ENCODE peak calls at places on chromosomes 7 and 10, in six cellular contexts. Z is spleen, L is K562, S is suprapubic skin, M is adrenal gland, I is heart left ventricle. U is an unnamed sample.

GRCh38 chr10:118970770-118971169 is 58.7 kb upstream of the NANOS1 start:
- DNase-seq in S (no peak), Z (no peak), I (no peak), L (no peak), M (no peak), U (no peak)

GRCh38 chr7:153188630-153189029 is 429.1 kb downstream of the ACTR3B start:
- DNase-seq in M (no peak), Z (no peak), S (no peak), I (no peak), L (no peak), U (no peak)

GRCh38 chr7:137146012-137146455 is 197.5 kb downstream of the PTN start:
- DNase-seq in S (no peak), L (no peak), Z (no peak), M (no peak), I (no peak), U (no peak)

GRCh38 chr10:70674560-70675495 is 2.5 kb downstream of the ADAMTS14 start:
- DNase-seq in I (no peak), Z (no peak), M (no peak), S (no peak), L (no peak), U (no peak)

GRCh38 chr7:6149996-6150395 is 118.8 kb downstream of the ANKRD61 start:
- DNase-seq in M (no peak), I (no peak), S (no peak), Z (no peak), L (no peak), U (no peak)

GRCh38 chr10:114045071-114045737 is 1.5 kb downstream of the ADRB1 start:
- DNase-seq in L (no peak), S (no peak), I (no peak), M (no peak), Z (peak; percentile 89), U (no peak)

GRCh38 chr10:97585439-97585811 is 1.2 kb downstream of the HOGA1 start:
- DNase-seq in S (no peak), Z (peak; percentile 1), M (no peak), I (no peak), L (no peak), U (no peak)

GRCh38 chr7:73437091-73437490 is 3.5 kb downstream of the FZD9 start:
- DNase-seq in I (no peak), S (no peak), L (no peak), M (no peak), Z (no peak), U (no peak)

GRCh38 chr10:89279449-89279869 is 22.4 kb upstream of the IFIT2 start:
- DNase-seq in Z (no peak), L (no peak), I (peak; percentile 50), S (no peak), M (no peak), U (no peak)

GRCh38 chr10:74231375-74231774 is 80.4 kb downstream of the ADK start:
- DNase-seq in L (peak; percentile 49), M (peak; percentile 74), Z (no peak), I (no peak), S (no peak), U (no peak)

GRCh38 chr10:126101744-126102143 is 205.4 kb downstream of the FANK1 start:
- DNase-seq in I (no peak), S (no peak), Z (no peak), M (no peak), L (no peak), U (no peak)

GRCh38 chr7:103797647-103798307 is 191.7 kb downstream of the RELN start:
- DNase-seq in S (no peak), M (no peak), Z (no peak), I (no peak), L (no peak), U (no peak)

GRCh38 chr7:70456729-70457128 is 675.2 kb upstream of the GALNT17 start:
- DNase-seq in M (no peak), S (no peak), I (no peak), L (no peak), Z (peak; percentile 81), U (no peak)

GRCh38 chr7:33054261-33054964 is 8.2 kb downstream of the NT5C3A start:
- DNase-seq in L (no peak), I (no peak), S (no peak), M (no peak), Z (no peak), U (no peak)

GRCh38 chr10:60565492-60565891 is 175.8 kb upstream of the ANK3 start:
- DNase-seq in Z (no peak), M (no peak), S (no peak), L (no peak), I (no peak), U (no peak)

GRCh38 chr10:124665980-124666379 is 78.2 kb downstream of the FAM53B start:
- DNase-seq in Z (no peak), S (no peak), L (no peak), M (peak; percentile 63), I (no peak), U (no peak)

GRCh38 chr10:86389441-86390193 is 23.0 kb upstream of the GRID1 start:
- DNase-seq in S (no peak), Z (no peak), I (no peak), M (peak; percentile 46), L (peak; percentile 21), U (no peak)

GRCh38 chr7:117654780-117655179 is 175.0 kb downstream of the CFTR start:
- DNase-seq in Z (no peak), S (no peak), L (no peak), M (no peak), I (no peak), U (no peak)

GRCh38 chr10:25678666-25679065 is 255.4 kb upstream of the MYO3A start:
- DNase-seq in M (no peak), I (no peak), S (no peak), L (no peak), Z (no peak), U (no peak)

GRCh38 chr7:81470084-81470723 is 299.6 kb downstream of the HGF start:
- DNase-seq in I (peak; percentile 63), S (no peak), Z (no peak), L (peak; percentile 54), M (peak; percentile 69), U (peak; percentile 63)

GRCh38 chr10:123784216-123784615 is 107.4 kb downstream of the CPXM2 start:
- DNase-seq in I (no peak), L (no peak), S (no peak), M (no peak), Z (no peak), U (no peak)

GRCh38 chr7:91940572-91941341 is at the start of gene AKAP9:
- DNase-seq in Z (peak; percentile 99), L (peak; percentile 95), I (peak; percentile 90), M (peak; percentile 93), S (peak; percentile 93), U (peak; percentile 91)

GRCh38 chr7:49822862-49823261 is 49.4 kb downstream of the VWC2 start:
- DNase-seq in Z (no peak), L (no peak), S (no peak), I (no peak), M (no peak), U (no peak)

GRCh38 chr10:121235692-121236091 is 362.6 kb downstream of the FGFR2 start:
- DNase-seq in Z (no peak), S (no peak), M (no peak), I (no peak), L (no peak), U (no peak)

GRCh38 chr10:121236621-121237020 is 361.6 kb downstream of the FGFR2 start:
- DNase-seq in Z (no peak), I (no peak), M (no peak), S (no peak), L (no peak), U (no peak)

GRCh38 chr10:121232494-121232893 is 365.8 kb downstream of the FGFR2 start:
- DNase-seq in Z (no peak), L (no peak), S (no peak), M (no peak), I (no peak), U (no peak)

DNA sequence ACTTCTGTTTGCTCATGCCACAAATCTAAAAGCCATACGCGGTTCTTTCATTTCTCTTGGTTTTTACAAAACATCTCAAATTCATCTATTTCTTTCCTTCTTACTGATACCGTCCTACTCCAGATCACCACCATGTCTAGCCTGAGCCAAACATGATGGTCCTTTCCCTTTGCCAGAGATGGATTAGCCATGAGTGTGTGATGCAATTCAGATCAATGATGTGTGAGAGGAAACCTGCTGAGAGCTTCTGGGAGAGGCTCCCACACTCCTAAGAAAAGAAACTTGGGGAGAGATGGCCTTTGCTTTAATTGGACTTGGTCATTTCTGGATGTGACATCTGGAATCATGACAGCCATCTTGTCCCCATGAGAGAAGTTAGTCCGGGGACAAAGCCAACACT is 367.2 kb downstream of the FGFR2 start:
- DNase-seq in L (no peak), I (no peak), M (no peak), S (no peak), Z (no peak), U (no peak)
- TF ChIP-seq POLR2A in L (no peak), I (no peak), M (no peak), S (no peak), Z (no peak), U (no peak)

GRCh38 chr7:36486336-36486735 is 96.7 kb downstream of the ANLN start:
- DNase-seq in L (no peak), I (no peak), Z (no peak), M (no peak), S (no peak), U (no peak)
- H3K27ac ChIP-seq in L (no peak overlapping the region), I (no peak overlapping the region), Z (no peak overlapping the region), M (no peak overlapping the region), S (no peak overlapping the region), U (no peak overlapping the region)

GRCh38 chr7:105011771-105012502 is 2.1 kb upstream of the KMT2E start:
- DNase-seq in S (no peak), Z (no peak), L (peak; percentile 61), M (peak; percentile 45), I (peak; percentile 27), U (no peak)
- TF ChIP-seq POLR2A in S (no peak), Z (peak; percentile 22), L (no peak), M (no peak), I (no peak), U (no peak)

GRCh38 chr7:101924171-101924570 is 106.7 kb downstream of the CUX1 start:
- DNase-seq in M (peak; percentile 78), S (no peak), L (peak; percentile 40), I (peak; percentile 50), Z (peak; percentile 17), U (no peak)

GRCh38 chr7:101919363-101920115 is 102.1 kb downstream of the CUX1 start:
- DNase-seq in L (no peak), M (no peak), S (no peak), I (no peak), Z (peak; percentile 33), U (no peak)

GRCh38 chr7:101921061-101921460 is 103.6 kb downstream of the CUX1 start:
- DNase-seq in S (no peak), I (no peak), M (no peak), L (no peak), Z (peak; percentile 59), U (no peak)

GRCh38 chr7:101923276-101923985 is 106.0 kb downstream of the CUX1 start:
- DNase-seq in Z (peak; percentile 43), I (no peak), L (no peak), M (no peak), S (no peak), U (no peak)

DNA sequence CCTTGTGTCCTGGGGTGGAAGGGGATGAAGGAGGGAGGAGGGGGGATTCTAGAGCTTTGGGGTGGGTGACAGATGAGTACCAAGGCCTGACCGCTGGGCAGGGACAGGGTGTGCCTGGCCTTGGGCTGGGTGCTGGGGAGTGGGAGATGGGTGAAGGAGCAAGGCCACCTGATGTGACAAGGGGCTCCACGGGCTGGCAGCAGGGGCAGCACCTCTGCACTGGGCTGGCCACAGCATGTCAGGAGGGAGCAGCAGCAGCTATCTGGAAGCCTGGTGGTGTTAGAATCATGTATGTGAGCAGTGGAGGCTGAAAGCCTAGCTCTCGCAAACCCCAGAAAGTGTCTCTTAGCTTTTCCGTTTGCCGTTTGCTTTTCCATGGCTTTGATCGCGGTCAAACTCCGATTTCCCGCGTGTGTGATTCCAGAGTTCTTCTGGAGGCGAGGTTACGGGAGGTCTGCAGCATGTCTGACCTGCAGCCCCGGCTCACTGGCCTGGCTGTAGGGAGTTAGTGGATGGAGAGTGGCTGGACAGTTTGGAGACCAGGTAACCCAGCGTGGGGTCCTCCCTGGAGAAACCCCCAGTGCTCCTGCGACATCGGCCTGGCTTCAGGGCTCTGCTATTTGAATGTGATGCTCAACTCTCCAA is 105.3 kb downstream of the CUX1 start:
- DNase-seq in I (no peak), S (no peak), L (no peak), M (no peak), Z (peak; percentile 54), U (no peak)
- H3K27ac ChIP-seq in I (peak overlapping the region; percentile 90), S (no peak overlapping the region), L (peak overlapping the region; percentile 9), M (no peak overlapping the region), Z (no peak overlapping the region), U (no peak overlapping the region)

U was measured in breast epithelium.